ENCODE peak calls at places on chromosomes 13 and 19, in four cellular contexts. Z is tibial nerve, L is GM12878, I is adrenal gland. D is an unnamed sample.
A peak's percentile ranks its signal among the peaks of the same experiment; 100 is the strongest.

GRCh38 chr13:107035778-107036177 is 467.8 kb upstream of the ARGLU1 start:
- DNase-seq in L (no peak), I (no peak), Z (no peak), D (no peak)

GRCh38 chr13:47303626-47304025 is 406.8 kb upstream of the HTR2A start:
- DNase-seq in L (no peak), I (no peak), Z (no peak), D (no peak)

GRCh38 chr19:34588846-34589245 is 88.1 kb downstream of the SCGB2B2 start:
- DNase-seq in L (no peak), I (no peak), Z (no peak), D (no peak)

GRCh38 chr13:112184261-112184660 is 117.3 kb downstream of the SOX1 start:
- DNase-seq in L (no peak), Z (no peak), I (no peak), D (no peak)

GRCh38 chr19:18776288-18776594 is 14.9 kb downstream of the COMP start:
- DNase-seq in I (peak; percentile 31), Z (no peak), L (no peak), D (no peak)

GRCh38 chr19:45526143-45526542 is 18.9 kb downstream of the VASP start:
- DNase-seq in Z (no peak), I (peak; percentile 88), L (no peak), D (no peak)

GRCh38 chr13:27012482-27013197 is 159.0 kb downstream of the USP12 start:
- DNase-seq in L (no peak), Z (no peak), I (peak; percentile 16), D (no peak)

GRCh38 chr19:35730326-35730725 is 11.9 kb downstream of the IGFLR1 start:
- DNase-seq in L (no peak), I (no peak), Z (no peak), D (no peak)

GRCh38 chr13:72864142-72865035 is 82.5 kb downstream of the PIBF1 start:
- DNase-seq in L (peak; percentile 21), Z (no peak), I (no peak), D (no peak)

GRCh38 chr13:66996503-66996902 is 233.6 kb downstream of the PCDH9 start:
- DNase-seq in Z (no peak), L (no peak), I (no peak), D (no peak)

GRCh38 chr13:73859841-73860240 is 274.4 kb downstream of the KLF12 start:
- DNase-seq in L (no peak), I (no peak), Z (no peak), D (no peak)

GRCh38 chr19:45294291-45295029 is 28.2 kb downstream of the CKM start:
- DNase-seq in L (no peak), I (peak; percentile 80), Z (no peak), D (no peak)

GRCh38 chr13:109113427-109113826 is 484.0 kb downstream of the MYO16 start:
- DNase-seq in I (no peak), Z (no peak), L (no peak), D (no peak)

GRCh38 chr13:79870123-79870522 is 389.2 kb downstream of the NDFIP2 start:
- DNase-seq in Z (no peak), I (no peak), L (no peak), D (no peak)

GRCh38 chr19:14494910-14495677 is 833 bp downstream of the GIPC1 start:
- DNase-seq in I (no peak), L (no peak), Z (no peak), D (no peak)

GRCh38 chr13:25709088-25709487 is 337.3 kb downstream of the ATP8A2 start:
- DNase-seq in I (no peak), Z (no peak), L (no peak), D (no peak)

GRCh38 chr13:86383151-86383550 is 583.9 kb upstream of the SLITRK6 start:
- DNase-seq in I (no peak), Z (no peak), L (no peak), D (no peak)

GRCh38 chr13:100108913-100109507 is 20.1 kb downstream of the PCCA start:
- DNase-seq in I (no peak), L (no peak), Z (no peak), D (no peak)

GRCh38 chr19:5585461-5586299 is 17.9 kb upstream of the TINCR start:
- DNase-seq in Z (no peak), L (no peak), I (peak; percentile 71), D (no peak)

GRCh38 chr13:48625396-48626076 is 28.2 kb upstream of the CYSLTR2 start:
- DNase-seq in Z (no peak), I (peak; percentile 16), L (no peak), D (no peak)

GRCh38 chr13:20525601-20526544 is at the start of gene CRYL1:
- DNase-seq in L (peak; percentile 40), Z (peak; percentile 71), I (peak; percentile 82), D (peak; percentile 32)

GRCh38 chr19:6761053-6761676 is 6.1 kb downstream of the SH2D3A start:
- DNase-seq in L (no peak), Z (no peak), I (no peak), D (no peak)

GRCh38 chr13:102697264-102697663 is 2.4 kb upstream of the METTL21C start:
- DNase-seq in L (no peak), I (no peak), Z (no peak), D (no peak)

GRCh38 chr19:47272448-47273312 is 2.0 kb upstream of the INAFM1 start:
- DNase-seq in I (peak; percentile 36), L (no peak), Z (peak; percentile 32), D (no peak)

GRCh38 chr19:46241676-46242075 is 12.1 kb downstream of the IGFL1 start:
- DNase-seq in L (no peak), Z (no peak), I (no peak), D (no peak)

GRCh38 chr19:6750062-6750461 is 10.6 kb downstream of the TRIP10 start:
- DNase-seq in I (no peak), L (no peak), Z (no peak), D (no peak)

GRCh38 chr19:4328243-4328990 is 10.2 kb downstream of the STAP2 start:
- DNase-seq in I (peak; percentile 89), L (peak; percentile 75), Z (peak; percentile 86), D (peak; percentile 97)

DNA sequence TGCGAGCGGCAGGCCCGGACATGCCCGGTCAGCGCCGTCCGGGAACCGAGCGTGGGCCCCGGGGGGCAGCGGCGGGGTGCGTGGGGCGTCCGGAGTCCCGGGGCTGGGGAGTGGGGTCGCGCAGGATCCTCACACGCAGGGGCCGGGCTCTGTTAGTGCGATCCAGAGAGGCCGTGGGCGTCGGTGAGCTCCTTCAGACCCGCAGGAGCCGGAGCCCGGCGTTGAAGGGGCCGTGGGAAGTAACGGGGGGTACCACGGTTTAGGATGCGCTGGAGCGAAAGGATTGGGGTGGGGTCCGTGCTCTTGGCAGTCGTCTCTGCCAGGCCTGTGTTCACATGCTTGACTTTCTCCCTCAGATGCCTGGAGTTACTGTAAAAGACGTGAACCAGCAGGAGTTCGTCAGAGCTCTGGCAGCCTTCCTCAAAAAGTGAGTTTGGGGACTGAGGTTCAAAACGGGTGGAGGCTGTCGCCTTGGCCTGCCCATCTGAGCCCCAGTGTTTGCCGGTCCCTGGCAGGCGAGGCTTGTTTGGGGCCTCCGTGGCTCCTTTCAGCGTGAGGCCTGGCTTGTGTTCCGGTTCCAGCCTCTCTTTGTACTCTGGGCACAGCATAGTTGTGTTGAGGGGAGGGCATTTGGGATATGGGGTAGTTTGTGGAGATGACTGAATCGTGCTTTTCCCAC is 503 bp downstream of the RPS19 start:
- DNase-seq in I (peak; percentile 65), Z (no peak), L (no peak), D (no peak)
- H3K36me3 ChIP-seq in I (no peaks in the 10 kb centered on the region), Z (no peaks in the 10 kb centered on the region), L (peaks cover 27% of the 10 kb centered on the region), D (peaks cover 48% of the 10 kb centered on the region)

GRCh38 chr19:39197808-39198207 is 1.0 kb downstream of the NCCRP1 start:
- DNase-seq in L (no peak), Z (no peak), I (no peak), D (no peak)

GRCh38 chr19:39199025-39199424 is 2.3 kb downstream of the NCCRP1 start:
- DNase-seq in L (no peak), I (peak; percentile 88), Z (no peak), D (no peak)

GRCh38 chr19:39202998-39203355 is 1.1 kb downstream of the SYCN start:
- DNase-seq in L (no peak), I (no peak), Z (no peak), D (no peak)

GRCh38 chr19:39200818-39201145 is 3.3 kb downstream of the SYCN start:
- DNase-seq in L (no peak), Z (no peak), I (no peak), D (no peak)

DNA sequence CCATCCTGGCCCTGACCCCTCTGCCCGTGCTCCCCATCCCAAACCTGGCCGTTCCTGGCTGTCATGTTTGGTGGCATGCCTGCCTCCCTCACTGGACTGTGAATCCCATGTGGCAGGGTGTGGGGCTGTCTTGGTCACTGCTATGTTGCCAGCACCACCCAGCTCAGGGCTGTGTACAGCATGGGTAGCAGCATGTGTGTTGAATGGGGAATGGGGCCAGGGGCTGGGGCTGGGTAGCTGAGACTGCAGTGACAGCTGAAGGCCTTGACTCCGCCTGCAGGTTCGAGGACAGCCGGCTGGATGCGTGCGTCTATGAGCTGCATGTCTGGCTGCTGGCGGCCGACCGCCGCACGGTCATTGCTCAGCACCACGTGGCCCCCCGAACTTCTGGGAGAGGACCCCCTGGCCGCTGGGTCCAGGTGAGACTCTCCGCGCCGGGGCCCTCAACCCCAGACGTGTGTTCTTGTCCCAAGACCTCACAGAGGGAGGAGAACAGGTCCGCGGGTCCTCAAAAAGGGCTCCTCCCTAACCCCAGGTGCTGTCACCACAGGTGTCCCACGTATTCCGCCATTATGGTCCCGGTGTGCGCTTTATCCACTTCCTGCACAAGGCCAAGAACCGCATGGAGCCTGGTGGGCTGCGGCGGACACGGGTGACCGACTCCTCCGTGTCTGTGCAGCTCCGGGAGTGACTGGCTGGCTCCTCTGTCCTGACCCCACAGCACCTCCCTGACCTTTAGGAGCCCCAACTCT is 3.5 kb downstream of the NCCRP1 start:
- DNase-seq in L (no peak), I (peak; percentile 22), Z (no peak), D (no peak)
- H3K4me1 ChIP-seq in L (no peaks in the 10 kb centered on the region), I (no peaks in the 10 kb centered on the region), Z (peaks cover 11% of the 10 kb centered on the region), D (peaks cover 13% of the 10 kb centered on the region)

DNA sequence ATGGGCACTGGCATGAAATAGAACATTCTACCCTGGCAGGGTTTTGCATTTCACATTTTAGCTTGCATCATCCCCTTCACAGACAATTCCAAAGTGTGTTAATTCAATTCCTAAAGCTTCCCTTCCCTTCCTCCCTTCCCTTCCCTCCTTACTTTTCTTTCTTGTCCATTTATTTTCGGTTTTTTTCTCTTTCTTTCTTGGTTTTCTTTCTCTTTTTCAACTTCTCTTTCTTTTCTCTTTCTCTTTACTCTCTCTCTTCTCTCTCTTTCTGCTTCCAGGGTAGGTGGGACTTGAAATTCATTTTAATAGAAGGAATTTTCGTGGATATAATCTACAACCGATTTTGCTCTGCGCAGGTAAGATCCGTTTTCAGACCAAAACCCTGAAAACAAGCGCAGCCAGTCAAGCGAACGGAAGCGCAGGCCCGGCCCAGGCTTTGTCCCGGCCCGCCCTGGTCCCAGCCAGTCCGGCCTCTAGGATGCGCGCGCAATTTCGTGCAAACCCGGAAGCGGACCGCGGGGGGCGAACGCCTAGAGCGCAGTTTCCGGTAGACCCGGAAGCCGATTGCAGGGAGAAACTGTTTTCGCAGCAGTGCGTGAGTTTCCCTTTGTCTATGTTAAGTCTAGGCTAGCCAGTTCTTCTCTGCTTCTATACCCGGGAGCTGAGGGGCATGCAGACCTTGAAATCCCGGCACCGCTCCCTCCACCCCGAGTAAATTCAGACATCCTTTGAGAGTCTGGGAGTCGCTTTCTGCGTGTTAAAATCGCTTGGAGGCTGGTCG is at the start of gene ZNF528:
- DNase-seq in L (peak; percentile 26), Z (peak; percentile 93), I (peak; percentile 98), D (peak; percentile 76)
- TF ChIP-seq POLR2A in L (peak; percentile 85), Z (peak; percentile 60), I (peak; percentile 29), D (peak; percentile 38)

DNA sequence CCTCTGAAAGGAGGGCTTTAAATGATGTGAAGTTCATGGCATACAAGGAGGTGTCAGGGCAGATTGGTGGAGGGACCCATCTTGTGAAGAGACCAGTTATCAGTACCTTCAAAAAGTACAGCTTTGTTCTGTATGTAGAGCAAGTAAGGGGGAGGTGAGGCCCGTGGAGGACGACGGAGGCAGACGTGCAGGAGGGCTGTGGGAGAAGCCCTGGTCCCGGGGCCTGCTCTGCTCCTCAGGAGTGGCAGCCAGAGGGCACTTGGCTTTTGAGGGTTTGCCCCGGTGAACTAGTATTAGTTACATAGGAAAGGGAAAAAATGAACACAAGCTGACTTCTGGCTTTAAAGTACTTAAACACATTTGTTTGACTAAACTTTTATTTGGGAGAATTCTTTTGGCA is 42.1 kb downstream of the COG3 start:
- DNase-seq in I (no peak), L (no peak), Z (no peak), D (no peak)
- H3K36me3 ChIP-seq in I (no peaks in the 10 kb centered on the region), L (peaks cover 11% of the 10 kb centered on the region), Z (peaks cover 4% of the 10 kb centered on the region), D (peaks cover 17% of the 10 kb centered on the region)